ENCODE peak calls at places on chromosomes 2 and 18, in six cellular contexts. O is SK-N-SH, H is stomach, U is tibial nerve, B is suprapubic skin, Z is sigmoid colon. C is an unnamed sample.

GRCh38 chr2:197925204-197925603 is 120.8 kb downstream of the PLCL1 start:
- DNase-seq in B (no peak), H (no peak), U (no peak), Z (no peak), O (no peak), C (no peak)

GRCh38 chr2:45960057-45960863 is 308.8 kb downstream of the PRKCE start:
- DNase-seq in U (no peak), O (no peak), B (no peak), Z (peak), H (no peak), C (no peak)

GRCh38 chr2:8976419-8976818 is 27.1 kb downstream of the MBOAT2 start:
- DNase-seq in Z (no peak), O (peak), U (no peak), H (no peak), B (no peak), C (no peak)

GRCh38 chr2:168550670-168551069 is 94.6 kb downstream of the CERS6 start:
- DNase-seq in H (no peak), Z (no peak), O (no peak), U (no peak), B (no peak), C (no peak)

GRCh38 chr2:61177727-61178549 is 15.9 kb downstream of the C2orf74 start:
- DNase-seq in U (peak), H (peak), O (no peak), Z (no peak), B (peak), C (peak)

GRCh38 chr2:196638765-196639164 is 750 bp upstream of the CCDC150 start:
- DNase-seq in H (no peak), B (no peak), O (no peak), Z (no peak), U (no peak), C (peak)

GRCh38 chr2:53584986-53585385 is 182.6 kb upstream of the CHAC2 start:
- DNase-seq in H (no peak), B (no peak), O (no peak), U (no peak), Z (no peak), C (no peak)

GRCh38 chr2:42254186-42254911 is 85.2 kb downstream of the EML4 start:
- DNase-seq in O (no peak), U (no peak), Z (no peak), B (no peak), H (no peak), C (no peak)

GRCh38 chr18:24734058-24734457 is 273.6 kb downstream of the HRH4 start:
- DNase-seq in U (peak), O (peak), Z (no peak), H (no peak), B (no peak), C (no peak)

GRCh38 chr2:59583173-59583765 is 970.2 kb downstream of the BCL11A start:
- DNase-seq in H (no peak), O (no peak), Z (no peak), B (no peak), U (no peak), C (no peak)

GRCh38 chr2:28377984-28378678 is 14.5 kb upstream of the FOSL2 start:
- DNase-seq in B (no peak), O (no peak), H (peak), U (no peak), Z (no peak), C (no peak)

GRCh38 chr2:130830538-130830937 is 6.2 kb upstream of the ARHGEF4 start:
- DNase-seq in H (no peak), U (no peak), B (no peak), Z (no peak), O (no peak), C (no peak)

GRCh38 chr2:70552501-70553333 is 909 bp downstream of the TGFA start:
- DNase-seq in B (no peak), O (peak), Z (no peak), H (peak), U (no peak), C (no peak)

GRCh38 chr2:42922293-42922692 is 129.9 kb upstream of the HAAO start:
- DNase-seq in U (no peak), B (no peak), Z (peak), H (no peak), O (no peak), C (peak)

GRCh38 chr2:170502400-170503135 is 212.6 kb upstream of the SP5 start:
- DNase-seq in U (no peak), B (no peak), Z (no peak), H (no peak), O (no peak), C (no peak)

GRCh38 chr2:71959494-71959893 is 188.2 kb downstream of the CYP26B1 start:
- DNase-seq in U (no peak), O (no peak), H (no peak), B (no peak), Z (no peak), C (no peak)
- TF ChIP-seq EP300 in U (no peak), O (no peak), H (no peak), B (no peak), Z (no peak), C (no peak)

GRCh38 chr2:37645836-37646235 is 25.6 kb downstream of the CDC42EP3 start:
- DNase-seq in U (no peak), Z (no peak), O (no peak), H (no peak), B (no peak), C (no peak)

GRCh38 chr2:37649518-37649917 is 21.9 kb downstream of the CDC42EP3 start:
- DNase-seq in H (no peak), O (no peak), B (no peak), U (no peak), Z (no peak), C (no peak)

GRCh38 chr2:37650548-37651101 is 20.8 kb downstream of the CDC42EP3 start:
- DNase-seq in U (no peak), B (no peak), O (no peak), Z (no peak), H (no peak), C (no peak)

GRCh38 chr2:37647941-37648315 is 23.5 kb downstream of the CDC42EP3 start:
- DNase-seq in O (no peak), B (no peak), H (no peak), Z (no peak), U (no peak), C (no peak)

GRCh38 chr2:37648316-37649011 is 23.0 kb downstream of the CDC42EP3 start:
- DNase-seq in O (no peak), B (peak), Z (peak), H (peak), U (peak), C (no peak)
- TF ChIP-seq CTCF in O (peak), B (peak), Z (no peak), H (no peak), U (peak), C (no peak)

DNA sequence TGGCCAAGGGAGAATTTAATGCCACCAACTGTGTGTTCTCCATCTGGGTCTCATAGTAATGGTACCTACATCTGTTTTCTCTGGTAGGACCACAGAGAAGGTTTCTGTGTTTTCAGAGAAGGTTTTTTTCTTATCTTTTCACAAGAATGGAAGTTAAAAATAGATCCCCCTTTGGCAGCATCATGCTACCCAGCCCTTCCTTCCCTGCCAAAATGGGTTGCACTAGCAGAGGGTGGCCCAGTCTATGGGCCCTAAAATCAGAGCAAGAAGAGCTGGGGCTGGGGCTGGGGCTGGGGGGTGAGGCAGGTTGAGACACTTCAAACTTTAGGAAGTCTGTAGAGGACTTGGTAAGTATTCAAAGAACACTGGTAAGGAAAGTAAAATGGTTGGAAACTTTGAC is 44.8 kb upstream of the ZDBF2 start:
- DNase-seq in O (no peak), U (no peak), Z (no peak), B (no peak), H (no peak), C (no peak)
- H3K27ac ChIP-seq in O (no peak), U (no peak), Z (no peak), B (no peak), H (no peak), C (no peak)

GRCh38 chr2:231037731-231038482 is 584 bp downstream of the C2orf72 start:
- DNase-seq in H (peak), B (no peak), O (peak), U (no peak), Z (no peak), C (no peak)

GRCh38 chr2:231036578-231037106 is 681 bp upstream of the C2orf72 start:
- DNase-seq in Z (no peak), H (no peak), B (no peak), U (no peak), O (no peak), C (no peak)

GRCh38 chr2:231037202-231037730 is at the start of gene C2orf72:
- DNase-seq in Z (no peak), H (no peak), O (peak), B (no peak), U (no peak), C (no peak)

GRCh38 chr2:231034291-231034882 is 2.9 kb upstream of the C2orf72 start:
- DNase-seq in U (no peak), Z (no peak), O (no peak), B (no peak), H (no peak), C (no peak)

DNA sequence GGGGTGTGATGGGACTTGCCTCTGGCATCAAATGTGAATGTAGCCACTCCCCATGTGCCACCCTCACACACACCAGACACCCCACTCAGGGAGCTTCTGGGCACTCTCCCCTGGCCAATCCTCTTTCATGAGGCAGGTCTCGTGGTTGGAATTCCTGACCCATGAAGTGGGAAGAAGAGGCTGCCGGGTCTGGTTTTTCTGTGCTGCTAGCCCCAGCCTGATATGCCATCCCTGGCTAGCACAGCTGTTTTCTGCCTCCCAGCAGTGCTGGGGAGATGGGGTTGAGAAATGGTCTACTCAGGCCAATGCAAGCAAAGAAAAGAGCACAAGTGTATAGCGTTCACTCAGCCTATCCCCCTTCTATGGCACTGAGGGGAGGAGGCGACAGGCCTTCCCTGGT is 1.2 kb upstream of the C2orf72 start:
- DNase-seq in H (no peak), B (no peak), O (no peak), Z (no peak), U (no peak), C (no peak)
- TF ChIP-seq EP300 in H (no peak), B (no peak), O (no peak), Z (no peak), U (no peak), C (no peak)

GRCh38 chr18:58391932-58392331 is 237.0 kb downstream of the ALPK2 start:
- DNase-seq in H (no peak), O (no peak), B (no peak), U (no peak), Z (no peak), C (no peak)
- TF ChIP-seq CTCF in H (no peak), O (no peak), B (no peak), U (no peak), Z (no peak), C (no peak)

DNA sequence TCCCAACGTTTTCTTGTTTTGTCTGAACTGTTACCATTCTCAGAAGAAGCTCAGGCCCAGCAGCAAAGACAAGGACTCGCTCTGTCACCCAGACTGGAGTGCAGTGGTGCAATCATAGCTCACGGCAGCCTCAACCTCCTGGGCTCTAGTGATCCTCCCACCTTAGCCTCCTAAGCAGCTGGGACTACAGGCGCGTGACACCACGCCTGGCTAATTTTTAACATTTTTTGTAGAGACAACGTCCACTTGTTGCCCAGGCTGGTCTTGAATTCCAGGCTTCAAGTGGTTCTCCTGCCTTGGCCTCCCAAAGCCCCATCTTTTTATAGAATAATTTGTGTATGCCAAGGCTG is 2.0 kb upstream of the SMYD5 start:
- DNase-seq in O (no peak), H (no peak), B (no peak), U (no peak), Z (no peak), C (no peak)
- H3K27ac ChIP-seq in O (no peak), H (no peak), B (no peak), U (peak), Z (peak), C (no peak)

GRCh38 chr18:32906506-32907214 is 133.8 kb upstream of the KLHL14 start:
- DNase-seq in H (no peak), O (no peak), U (no peak), B (no peak), Z (no peak), C (no peak)
- TF ChIP-seq EP300 in H (no peak), O (no peak), U (no peak), B (no peak), Z (no peak), C (no peak)

GRCh38 chr2:150013011-150013410 is 425.4 kb upstream of the MMADHC start:
- DNase-seq in B (no peak), U (peak), Z (no peak), O (no peak), H (no peak), C (no peak)
- TF ChIP-seq CTCF in B (no peak), U (no peak), Z (no peak), O (no peak), H (no peak), C (no peak)